ENCODE peak calls at places on chromosomes 7 and 10, in seven cellular contexts. E is left ventricle myocardium inferior; I is mesendoderm; T is heart left ventricle; N is upper lobe of right lung; Q is astrocyte; U is CD8-positive, alpha-beta T cell. O is an unnamed sample. For H3K36me3, the result is how much of the 10 kb centered on the place peaks cover.

GRCh38 chr7:55075464-55075971 is 56.7 kb downstream of the EGFR start:
- DNase-seq in T (no peak), N (no peak), E (peak), Q (no peak), I (no peak), U (no peak), O (no peak)

GRCh38 chr7:101953248-101953819 is 135.9 kb downstream of the CUX1 start:
- DNase-seq in U (no peak), N (no peak), I (no peak), E (no peak), Q (peak), T (no peak), O (no peak)

GRCh38 chr10:122239578-122240257 is 31.4 kb upstream of the BTBD16 start:
- DNase-seq in N (no peak), Q (peak), I (peak), T (no peak), U (no peak), E (no peak), O (no peak)

GRCh38 chr10:132104062-132104461 is 38.3 kb downstream of the JAKMIP3 start:
- DNase-seq in Q (no peak), N (no peak), I (no peak), E (no peak), U (no peak), T (no peak), O (no peak)

GRCh38 chr7:138880881-138881577 is 83.0 kb upstream of the ATP6V0A4 start:
- DNase-seq in I (no peak), Q (peak), E (peak), T (peak), U (no peak), N (no peak), O (no peak)

GRCh38 chr10:82392533-82392932 is 517.5 kb downstream of the NRG3 start:
- DNase-seq in N (no peak), E (no peak), U (no peak), T (no peak), Q (no peak), I (no peak), O (no peak)

GRCh38 chr10:60908896-60909295 is 35.1 kb downstream of the RHOBTB1 start:
- DNase-seq in E (no peak), N (no peak), T (no peak), I (no peak), U (no peak), Q (no peak), O (no peak)

GRCh38 chr7:90708841-90709317 is 112.8 kb downstream of the CDK14 start:
- DNase-seq in I (peak), E (no peak), U (no peak), T (no peak), Q (peak), N (no peak), O (no peak)

GRCh38 chr10:5762531-5762930 is 50.7 kb downstream of the GDI2 start:
- DNase-seq in Q (no peak), N (no peak), U (no peak), E (no peak), T (no peak), I (no peak), O (no peak)

GRCh38 chr10:1550291-1550595 is 187.1 kb downstream of the ADARB2 start:
- DNase-seq in I (no peak), Q (no peak), N (no peak), U (no peak), E (no peak), T (no peak), O (no peak)

GRCh38 chr10:122850705-122851640 is 5.3 kb upstream of the CUZD1 start:
- DNase-seq in U (no peak), E (no peak), Q (peak), I (peak), T (no peak), N (no peak), O (no peak)

GRCh38 chr10:113697595-113697994 is 17.9 kb downstream of the CASP7 start:
- DNase-seq in U (no peak), N (no peak), T (no peak), I (no peak), E (no peak), Q (no peak), O (no peak)

GRCh38 chr10:33498354-33498753 is 163.9 kb upstream of the NRP1 start:
- DNase-seq in N (no peak), T (no peak), U (no peak), Q (no peak), I (peak), E (no peak), O (no peak)

GRCh38 chr7:88795553-88795952 is at the start of gene TEX47:
- DNase-seq in U (no peak), I (no peak), T (no peak), E (no peak), Q (no peak), N (no peak), O (no peak)

GRCh38 chr7:74399006-74399405 is 54.7 kb upstream of the GTF2IRD1 start:
- DNase-seq in U (no peak), Q (no peak), I (no peak), N (no peak), T (no peak), E (no peak), O (no peak)

GRCh38 chr7:116211913-116212596 is 1.7 kb downstream of the TES start:
- DNase-seq in T (no peak), I (no peak), N (no peak), E (no peak), U (no peak), Q (no peak), O (peak)

GRCh38 chr10:72328045-72328828 is 26.5 kb downstream of the DNAJB12 start:
- DNase-seq in I (peak), N (peak), T (peak), Q (no peak), U (no peak), E (peak), O (peak)

GRCh38 chr10:27482984-27483956 is 20.8 kb upstream of the RAB18 start:
- DNase-seq in E (no peak), N (no peak), Q (peak), I (peak), T (no peak), U (no peak), O (no peak)

GRCh38 chr10:95758351-95759025 is 2.5 kb downstream of the ENTPD1 start:
- DNase-seq in Q (no peak), T (no peak), N (no peak), E (no peak), U (no peak), I (no peak), O (no peak)

GRCh38 chr10:95755511-95756004 is 405 bp upstream of the ENTPD1 start:
- DNase-seq in Q (no peak), T (peak), I (peak), E (peak), U (no peak), N (no peak), O (no peak)

GRCh38 chr10:95759233-95759826 is 3.4 kb downstream of the ENTPD1 start:
- DNase-seq in U (no peak), N (no peak), I (no peak), Q (no peak), E (no peak), T (no peak), O (no peak)

GRCh38 chr10:95756061-95756751 is at the start of gene ENTPD1:
- DNase-seq in I (peak), Q (no peak), U (no peak), T (peak), E (no peak), N (no peak), O (no peak)

DNA sequence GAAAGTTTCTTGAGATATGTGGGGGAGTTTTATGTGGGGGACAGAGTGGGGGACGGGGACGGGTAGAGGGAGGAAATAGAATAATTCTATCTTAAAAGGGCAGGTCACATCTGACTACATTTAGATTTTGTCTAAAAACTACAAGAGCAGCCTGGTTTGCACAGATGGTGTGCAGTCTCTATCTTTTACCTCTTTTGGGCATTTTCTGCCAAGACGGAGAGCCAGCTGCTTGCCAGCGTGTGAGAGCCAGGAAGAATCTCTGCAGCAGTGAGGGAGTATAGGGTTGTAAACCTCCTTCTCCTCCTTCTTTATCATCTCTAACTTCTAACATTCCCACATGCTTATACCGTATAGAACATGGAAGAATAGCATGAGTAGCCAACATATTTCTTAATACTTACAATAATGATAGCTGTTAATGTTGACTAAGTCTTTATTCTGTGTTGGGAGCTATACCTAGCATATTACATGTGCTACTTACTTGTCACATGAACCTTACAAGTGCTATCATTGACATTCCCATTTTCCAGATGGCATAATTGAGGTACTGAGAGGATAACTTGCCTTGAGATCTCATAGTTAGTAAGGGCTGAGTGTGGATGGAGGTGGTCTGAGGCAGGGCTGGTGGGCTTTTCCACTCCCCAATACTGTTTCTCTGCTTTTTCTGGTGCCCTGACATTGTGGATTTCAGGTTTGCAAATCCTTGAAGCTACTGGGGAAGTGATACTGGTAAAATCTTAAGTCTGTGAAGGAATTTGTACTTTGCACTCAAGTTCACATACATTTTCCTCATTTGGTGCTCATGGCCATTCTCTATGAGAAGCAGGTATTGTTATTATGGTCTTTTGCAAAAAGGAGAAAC is 1.1 kb downstream of the ENTPD1 start:
- DNase-seq in Q (no peak), I (no peak), N (no peak), E (no peak), U (no peak), T (no peak), O (no peak)
- H3K27ac ChIP-seq in Q (no peak), I (no peak), N (peak), E (peak), U (no peak), T (peak), O (no peak)

DNA sequence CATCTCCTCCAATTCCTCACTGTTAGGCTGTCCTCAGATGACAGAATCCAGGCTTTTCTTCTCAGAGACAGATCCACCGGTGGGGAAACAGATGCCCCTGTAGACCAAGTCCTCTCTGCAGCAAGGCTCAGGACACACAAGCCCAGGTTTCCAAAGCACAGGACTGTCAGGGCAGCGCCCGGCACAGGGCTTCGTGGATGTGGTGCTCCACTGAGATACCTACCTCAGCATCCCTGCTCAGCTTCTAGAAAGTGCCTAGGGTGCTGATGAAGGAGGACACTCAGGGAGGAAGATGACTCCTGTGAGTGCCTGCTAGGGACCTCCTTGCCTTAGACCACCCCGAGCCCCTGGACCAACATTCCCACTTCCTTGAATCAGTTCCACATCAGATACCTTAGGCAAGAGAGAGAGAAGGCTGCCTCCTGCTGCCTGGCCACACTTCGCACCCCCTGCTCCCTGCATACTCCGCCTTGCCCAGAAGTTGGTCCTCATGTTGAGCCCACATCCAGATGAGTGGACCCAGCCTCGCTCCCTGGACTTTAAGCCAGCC is 8.9 kb upstream of the RBP3 start:
- DNase-seq in Q (no peak), T (no peak), I (no peak), U (no peak), E (no peak), N (peak), O (no peak)
- H3K4me3 ChIP-seq in Q (no peak), T (no peak), I (no peak), U (no peak), E (no peak), N (no peak), O (no peak)

DNA sequence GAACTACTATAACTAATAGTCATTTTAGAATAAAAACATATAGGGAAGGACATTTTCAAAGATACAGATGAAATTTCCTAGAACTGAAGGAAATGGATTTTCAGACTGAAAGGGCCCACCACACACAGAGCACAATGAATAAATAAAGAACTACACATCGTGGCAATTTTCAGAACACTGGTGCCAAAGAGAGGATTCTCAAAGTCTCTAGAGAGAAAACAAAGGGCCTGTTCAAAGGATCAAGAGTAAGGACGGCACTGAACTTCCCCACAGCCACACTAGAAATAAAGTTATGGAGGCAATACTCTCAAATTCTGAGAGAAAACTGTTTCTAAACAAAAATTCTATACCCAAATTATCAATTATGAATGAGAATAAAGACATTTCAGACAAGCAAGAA is 21.9 kb downstream of the NAPEPLD start:
- DNase-seq in Q (no peak), T (no peak), N (no peak), U (no peak), I (no peak), E (no peak), O (no peak)
- H3K36me3 ChIP-seq in Q (under half), T (under half), N (under half), U (under half), I (under half), E (under half), O (under half)

GRCh38 chr7:158612546-158612945 is 24.9 kb upstream of the PTPRN2 start:
- DNase-seq in U (no peak), I (no peak), E (no peak), Q (no peak), N (no peak), T (no peak), O (no peak)
- H3K27ac ChIP-seq in U (no peak), I (no peak), E (no peak), Q (no peak), N (no peak), T (no peak), O (no peak)

GRCh38 chr7:111410899-111411298 is 151.4 kb downstream of the IMMP2L start:
- DNase-seq in N (no peak), I (no peak), E (no peak), U (no peak), Q (no peak), T (no peak), O (no peak)

GRCh38 chr7:111407258-111407657 is 155.0 kb downstream of the IMMP2L start:
- DNase-seq in I (no peak), Q (no peak), N (no peak), E (no peak), T (no peak), U (no peak), O (no peak)

GRCh38 chr7:111408726-111409125 is 153.6 kb downstream of the IMMP2L start:
- DNase-seq in N (no peak), I (no peak), E (no peak), U (no peak), Q (no peak), T (no peak), O (no peak)

GRCh38 chr7:111413796-111414195 is 148.5 kb downstream of the IMMP2L start:
- DNase-seq in Q (no peak), U (no peak), I (peak), N (no peak), T (peak), E (peak), O (no peak)

DNA sequence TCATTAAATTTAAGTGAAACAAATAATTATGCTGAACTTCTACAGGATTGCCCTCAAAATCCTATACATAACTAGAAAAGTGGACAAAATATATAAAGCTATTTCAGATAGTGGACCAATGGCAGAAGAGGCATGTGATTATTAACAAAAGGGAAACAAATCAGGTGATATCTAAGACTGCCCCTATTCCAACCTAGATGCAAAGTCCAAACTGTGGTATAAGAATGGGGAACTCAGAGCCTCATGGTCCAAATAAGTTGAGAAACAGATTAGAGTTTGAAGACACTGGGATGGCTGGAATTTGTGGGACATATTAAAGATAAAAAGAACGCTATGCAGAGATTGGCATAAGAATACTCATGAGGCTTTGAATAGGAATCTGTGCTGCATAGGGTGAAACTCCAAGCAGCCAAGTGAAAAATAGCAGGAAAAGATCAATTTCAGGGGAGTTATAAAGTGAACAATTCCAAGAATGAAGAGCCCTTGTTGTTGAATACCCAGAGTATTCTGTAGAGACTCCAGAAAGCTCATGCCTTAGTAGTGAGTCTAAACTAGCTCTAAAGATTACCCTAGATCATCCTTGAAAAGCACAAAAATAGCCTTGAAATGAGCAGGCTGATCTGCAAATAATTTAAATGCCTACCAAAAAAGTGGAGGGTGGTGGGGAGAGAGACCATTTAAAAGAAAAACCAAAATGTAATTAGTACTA is 152.4 kb downstream of the IMMP2L start:
- DNase-seq in U (no peak), N (no peak), Q (peak), T (no peak), E (no peak), I (peak), O (no peak)
- H3K4me3 ChIP-seq in U (no peak), N (no peak), Q (no peak), T (no peak), E (no peak), I (no peak), O (no peak)

GRCh38 chr7:50659329-50659965 is 94.2 kb upstream of the DDC start:
- DNase-seq in T (no peak), E (no peak), N (no peak), Q (no peak), I (no peak), U (no peak), O (no peak)
- H3K36me3 ChIP-seq in T (under half), E (under half), N (under half), Q (under half), I (under half), U (under half), O (under half)

DNA sequence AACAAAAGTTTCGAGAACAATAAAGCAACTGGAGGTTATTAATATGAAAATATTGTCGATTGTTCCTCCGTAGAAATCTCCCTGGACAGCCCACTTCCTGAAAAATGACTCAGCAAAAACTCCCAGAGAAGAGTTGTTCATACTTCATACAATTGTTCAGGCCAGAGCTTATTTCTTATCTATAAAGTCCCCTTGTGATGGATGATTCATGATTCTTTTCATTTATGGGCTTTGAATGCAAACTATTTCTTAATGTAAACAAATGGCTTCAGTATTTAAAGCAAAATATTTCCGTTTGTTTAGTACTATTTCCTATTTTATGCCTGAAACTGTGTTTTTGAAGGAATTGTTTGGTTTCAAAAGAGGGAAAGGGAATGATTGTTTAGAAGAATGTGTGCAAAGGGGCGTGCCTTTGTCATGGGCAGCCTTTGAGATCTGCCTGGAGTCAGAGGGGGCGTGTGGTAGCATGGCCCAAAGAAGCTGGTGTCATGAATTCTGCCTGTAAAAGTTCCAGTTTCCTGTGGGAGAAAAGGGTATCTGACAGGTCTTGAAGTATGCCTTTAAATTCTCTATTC is 26.2 kb upstream of the EXOC6 start:
- DNase-seq in U (no peak), T (no peak), N (no peak), E (no peak), Q (peak), I (no peak), O (peak)
- H3K27ac ChIP-seq in U (no peak), T (peak), N (peak), E (peak), Q (peak), I (no peak), O (peak)

DNA sequence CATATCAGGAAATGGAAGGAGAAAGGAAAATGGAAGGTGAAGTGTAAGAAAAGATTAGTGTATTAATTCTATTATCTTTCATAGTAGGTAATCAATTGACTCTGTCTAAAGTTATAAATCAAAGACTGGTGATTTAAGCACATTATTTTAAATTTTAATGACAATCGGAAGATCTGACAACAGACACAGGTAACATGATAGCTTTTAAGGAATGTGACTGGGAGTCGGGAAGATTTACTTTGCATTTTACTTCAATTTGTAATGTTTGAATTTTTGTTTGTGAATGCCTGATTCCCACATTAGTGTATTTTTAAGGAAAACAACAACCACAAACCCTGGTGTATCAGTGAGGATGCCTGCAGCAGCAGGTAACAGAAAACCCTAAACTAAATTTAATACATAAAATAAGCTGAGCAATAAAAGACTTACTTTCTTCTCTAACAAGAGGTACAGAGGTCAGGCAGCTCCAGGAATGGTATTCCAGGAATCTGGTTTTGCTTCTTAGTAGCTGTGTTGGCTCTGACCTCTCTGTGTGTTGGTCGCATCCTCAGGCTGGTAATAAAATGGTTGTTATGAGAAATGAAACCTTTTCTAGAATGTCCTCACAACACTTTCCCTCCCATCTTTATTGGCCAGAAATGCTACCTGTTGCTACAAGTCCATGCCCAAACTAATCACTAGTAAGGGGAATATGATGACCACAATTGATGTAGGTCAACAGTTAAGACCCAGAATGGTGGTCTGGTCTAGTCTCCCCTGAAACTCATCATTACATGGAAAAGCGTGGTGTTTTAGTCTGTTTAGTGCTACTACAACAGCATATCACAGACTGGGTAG is 12.2 kb downstream of the DNAJB9 start:
- DNase-seq in T (no peak), I (peak), N (no peak), Q (no peak), E (no peak), U (no peak), O (no peak)
- H3K4me3 ChIP-seq in T (no peak), I (no peak), N (no peak), Q (no peak), E (no peak), U (no peak), O (no peak)

O was measured in SJSA1.